ENCODE peak calls at places on chromosomes 4 and X, in seven cellular contexts. Y is astrocyte; W is upper lobe of right lung; U is A673; D is type B pancreatic cell; A is GM13976; E is CD8-positive, alpha-beta T cell. O is an unnamed sample.

GRCh38 chrX:49230500-49231232 is 2.5 kb downstream of the CACNA1F start:
- DNase-seq in D (no peak), A (peak), W (peak), U (peak), E (peak), Y (no peak), O (no peak)

GRCh38 chr4:11590132-11590531 is 161.4 kb upstream of the HS3ST1 start:
- DNase-seq in A (no peak), W (no peak), E (no peak), D (no peak), Y (no peak), U (no peak), O (no peak)

GRCh38 chr4:32161382-32161781 is 1441.2 kb downstream of the PCDH7 start:
- DNase-seq in A (no peak), Y (peak), D (no peak), U (peak), W (no peak), E (no peak), O (no peak)

GRCh38 chr4:105387466-105387865 is 86.4 kb downstream of the PPA2 start:
- DNase-seq in Y (no peak), W (no peak), A (no peak), E (no peak), D (no peak), U (no peak), O (peak)

GRCh38 chrX:104098151-104098808 is 14.0 kb upstream of the ZCCHC18 start:
- DNase-seq in Y (peak), D (no peak), A (peak), E (peak), W (no peak), U (peak), O (peak)

GRCh38 chr4:2586502-2586901 is 50.1 kb downstream of the FAM193A start:
- DNase-seq in Y (no peak), W (no peak), E (no peak), A (no peak), D (no peak), U (no peak), O (no peak)

GRCh38 chr4:89509708-89510269 is 202.2 kb upstream of the GPRIN3 start:
- DNase-seq in U (no peak), D (no peak), Y (peak), A (peak), W (no peak), E (no peak), O (peak)

GRCh38 chr4:61335364-61335763 is 135.2 kb downstream of the ADGRL3 start:
- DNase-seq in A (no peak), D (no peak), Y (no peak), U (no peak), W (no peak), E (no peak), O (no peak)

GRCh38 chr4:88054909-88055308 is 47.5 kb downstream of the PKD2 start:
- DNase-seq in D (no peak), E (no peak), W (no peak), Y (peak), A (peak), U (peak), O (peak)

GRCh38 chrX:55783723-55784122 is 66.2 kb downstream of the RRAGB start:
- DNase-seq in A (no peak), Y (peak), U (no peak), D (no peak), E (no peak), W (no peak), O (no peak)

GRCh38 chrX:10828640-10829039 is 208.3 kb upstream of the MID1 start:
- DNase-seq in A (no peak), W (no peak), Y (no peak), D (no peak), E (no peak), U (no peak), O (no peak)

GRCh38 chr4:72987741-72988729 is 81.5 kb downstream of the COX18 start:
- DNase-seq in E (no peak), A (no peak), Y (peak), W (no peak), D (no peak), U (no peak), O (no peak)

GRCh38 chr4:72909461-72909860 is 160.1 kb downstream of the COX18 start:
- DNase-seq in D (no peak), Y (no peak), E (no peak), U (no peak), A (no peak), W (no peak), O (no peak)

GRCh38 chrX:12210196-12210815 is 72.0 kb downstream of the FRMPD4 start:
- DNase-seq in A (no peak), W (no peak), Y (peak), E (no peak), U (no peak), D (no peak), O (peak)

GRCh38 chrX:139933904-139934303 is 1.1 kb upstream of the ATP11C start:
- DNase-seq in A (no peak), Y (no peak), E (no peak), W (no peak), D (no peak), U (no peak), O (no peak)

GRCh38 chr4:133154725-133155124 is 5.6 kb downstream of the PCDH10 start:
- DNase-seq in W (no peak), E (no peak), A (peak), Y (peak), D (peak), U (peak), O (no peak)

GRCh38 chrX:104330966-104331365 is 76.2 kb upstream of the ESX1 start:
- DNase-seq in A (no peak), U (no peak), E (no peak), W (no peak), D (no peak), Y (peak), O (no peak)

GRCh38 chr4:23882976-23883531 is 6.8 kb downstream of the PPARGC1A start:
- DNase-seq in Y (peak), E (no peak), W (no peak), D (no peak), A (no peak), U (no peak), O (no peak)

GRCh38 chr4:2222838-2223237 is 19.1 kb downstream of the HAUS3 start:
- DNase-seq in D (no peak), U (no peak), A (no peak), Y (no peak), E (no peak), W (no peak), O (no peak)

GRCh38 chr4:2352171-2352570 is 66.3 kb downstream of the ZFYVE28 start:
- DNase-seq in W (peak), U (no peak), A (peak), D (peak), E (no peak), Y (no peak), O (no peak)

GRCh38 chr4:57100979-57101629 is 9.1 kb downstream of the IGFBP7 start:
- DNase-seq in W (no peak), E (no peak), D (no peak), Y (no peak), A (no peak), U (no peak), O (no peak)

GRCh38 chr4:55358668-55359067 is 12.6 kb downstream of the SRD5A3 start:
- DNase-seq in W (no peak), D (no peak), U (peak), E (no peak), A (peak), Y (peak), O (peak)

GRCh38 chr4:132540797-132541196 is 608.3 kb upstream of the PCDH10 start:
- DNase-seq in Y (no peak), A (no peak), D (no peak), E (no peak), U (no peak), W (no peak), O (no peak)

GRCh38 chr4:7805533-7806079 is 134.1 kb downstream of the AFAP1 start:
- DNase-seq in W (peak), D (no peak), A (no peak), U (peak), Y (peak), E (no peak), O (peak)

GRCh38 chrX:23898412-23898959 is 9.3 kb downstream of the APOO start:
- DNase-seq in W (no peak), A (no peak), U (no peak), D (no peak), Y (peak), E (no peak), O (no peak)

GRCh38 chr4:72314869-72315268 is 254.2 kb downstream of the ADAMTS3 start:
- DNase-seq in D (no peak), W (no peak), U (peak), Y (peak), E (no peak), A (no peak), O (peak)

GRCh38 chr4:52824603-52825310 is 37.4 kb upstream of the RASL11B start:
- DNase-seq in W (no peak), D (no peak), Y (peak), U (no peak), A (no peak), E (no peak), O (peak)

DNA sequence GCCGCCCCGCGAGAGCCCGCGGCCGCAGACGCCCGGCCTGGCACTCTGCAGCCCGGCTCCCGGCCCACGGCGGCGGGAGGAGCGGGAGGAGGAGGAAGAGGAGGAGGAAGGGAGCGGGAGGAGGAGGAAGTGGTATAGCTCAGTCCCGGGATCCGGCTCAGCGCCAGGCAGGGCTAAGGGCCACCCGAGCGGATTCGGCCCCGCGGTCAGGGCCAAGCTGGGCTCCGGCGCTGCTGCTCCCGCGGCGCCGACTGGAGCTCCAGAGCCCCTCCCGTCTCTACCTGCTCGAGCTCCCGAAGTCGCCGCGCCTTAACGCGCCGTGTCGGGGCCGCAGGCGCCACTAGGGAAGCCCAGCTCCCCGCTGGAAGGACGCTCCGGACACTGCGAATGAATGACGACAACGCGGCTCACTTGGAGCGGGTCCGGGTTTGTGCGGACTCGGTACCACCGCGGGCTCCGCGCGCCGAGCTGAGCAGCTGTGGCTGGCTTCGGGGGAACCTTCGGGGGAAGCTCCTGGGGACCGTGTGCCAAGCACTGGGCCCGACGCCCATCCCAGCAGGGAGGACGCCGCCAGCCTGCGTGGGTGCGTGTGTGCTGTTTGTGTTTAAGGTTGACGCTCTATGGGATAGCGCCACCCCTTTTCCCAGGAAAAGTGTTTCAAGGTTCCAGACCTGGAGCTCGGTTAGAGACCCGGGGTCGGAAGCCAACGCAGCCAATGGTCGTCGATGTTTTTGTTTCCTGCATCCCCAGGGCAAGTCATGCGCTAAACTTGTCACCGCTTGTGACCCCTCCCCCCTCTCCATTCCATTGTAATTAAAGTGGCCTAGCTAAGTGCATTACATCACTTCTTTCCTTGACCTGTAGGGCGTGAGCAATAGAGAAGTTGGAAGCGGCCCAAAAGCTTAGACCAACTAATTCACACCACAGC is at the start of gene TBC1D9:
- DNase-seq in A (peak), E (no peak), W (peak), D (peak), Y (peak), U (peak), O (no peak)
- TF ChIP-seq CTCF in A (no peak), E (no peak), W (no peak), D (no peak), Y (no peak), U (no peak), O (no peak)

GRCh38 chr4:150589174-150589573 is 7.2 kb downstream of the MAB21L2 start:
- DNase-seq in W (no peak), U (no peak), A (no peak), Y (no peak), D (no peak), E (no peak), O (no peak)

GRCh38 chr4:150598906-150599305 is 17.0 kb downstream of the MAB21L2 start:
- DNase-seq in E (no peak), A (no peak), Y (no peak), D (no peak), U (peak), W (no peak), O (no peak)

GRCh38 chr4:150591904-150592303 is 10.0 kb downstream of the MAB21L2 start:
- DNase-seq in Y (no peak), D (no peak), E (no peak), A (no peak), U (no peak), W (no peak), O (no peak)

GRCh38 chr4:150591284-150591874 is 9.4 kb downstream of the MAB21L2 start:
- DNase-seq in Y (no peak), U (no peak), A (no peak), D (no peak), E (no peak), W (no peak), O (no peak)

GRCh38 chr4:150593996-150594395 is 12.0 kb downstream of the MAB21L2 start:
- DNase-seq in Y (peak), A (no peak), U (peak), D (no peak), W (no peak), E (no peak), O (peak)
- TF ChIP-seq CTCF in Y (peak), A (no peak), U (peak), D (peak), W (no peak), E (no peak), O (peak)

DNA sequence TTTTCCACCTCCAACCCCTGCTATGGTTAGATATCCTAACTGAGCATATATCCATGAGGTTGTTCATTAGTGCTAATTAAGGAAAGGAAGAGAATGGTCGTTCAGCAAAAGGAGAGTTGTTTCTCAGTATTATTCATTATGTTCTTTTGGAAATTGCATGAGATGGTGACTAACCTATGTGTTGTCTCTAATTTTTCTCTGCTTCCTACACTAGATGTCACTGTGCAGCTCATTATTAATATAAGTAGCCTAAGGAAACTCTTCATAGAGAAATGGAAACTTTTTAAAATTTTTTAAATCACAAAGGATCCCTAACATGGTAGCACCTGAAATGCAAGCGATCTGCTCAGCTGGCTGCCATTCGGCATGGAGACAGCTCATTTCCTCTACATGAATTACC is 67.7 kb upstream of the FAM9A start:
- DNase-seq in A (no peak), U (peak), W (no peak), D (no peak), Y (no peak), E (no peak), O (no peak)
- TF ChIP-seq CTCF in A (no peak), U (peak), W (no peak), D (peak), Y (peak), E (no peak), O (peak)

DNA sequence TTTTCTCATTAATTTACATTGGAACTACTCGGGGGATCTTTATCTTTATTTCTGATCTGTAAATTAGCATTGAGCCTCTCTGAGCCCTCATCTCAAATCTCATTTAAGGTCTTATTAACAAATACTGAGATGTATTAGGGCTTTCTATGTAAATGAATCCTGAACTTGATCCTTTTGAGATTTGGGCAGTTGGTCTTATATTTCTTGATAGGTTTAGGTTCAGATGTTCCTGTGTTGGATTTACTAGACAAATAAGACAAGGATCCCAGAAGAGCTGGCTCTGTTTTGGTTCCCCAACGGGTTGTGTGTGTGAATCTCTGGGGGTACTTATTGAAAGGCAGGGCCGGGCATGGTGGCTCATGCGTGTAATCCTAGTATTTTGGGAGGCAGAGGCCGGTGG is 36.1 kb downstream of the LONRF3 start:
- DNase-seq in U (no peak), W (no peak), A (no peak), E (no peak), Y (no peak), D (no peak), O (no peak)
- TF ChIP-seq CTCF in U (no peak), W (no peak), A (no peak), E (no peak), Y (no peak), D (no peak), O (no peak)

GRCh38 chr4:138494931-138495330 is 252.8 kb upstream of the SLC7A11 start:
- DNase-seq in D (no peak), Y (no peak), W (no peak), E (no peak), U (peak), A (no peak), O (peak)
- TF ChIP-seq CTCF in D (peak), Y (peak), W (peak), E (no peak), U (peak), A (no peak), O (peak)